ENCODE peak calls at places on chromosomes 13 and 19, in ten cellular contexts. F is GM23248; I is EH; T is right lobe of liver; B is HS-5; D is Caco-2; N is spleen; E is left ventricle myocardium superior; K is substantia nigra; A is stimulated activated CD4-positive, alpha-beta T cell treated with anti-CD3 and anti-CD28 coated beads, Interleukin-15, amount 100 ng/mL, for 1 hour. C is an unnamed sample.

GRCh38 chr19:15869109-15869555 is 28.7 kb downstream of the CYP4F2 start:
- DNase-seq in E (no peak), I (peak; percentile 12), N (no peak), B (no peak), T (peak; percentile 53), K (no peak), D (peak; percentile 54), A (peak; percentile 15), F (peak; percentile 52), C (peak; percentile 16)

GRCh38 chr13:27619711-27620376 is 485 bp downstream of the LNX2 start:
- DNase-seq in D (no peak), I (peak; percentile 51), N (peak; percentile 93), K (no peak), A (peak; percentile 8), F (peak; percentile 76), B (no peak), E (peak; percentile 69), T (no peak), C (peak; percentile 59)

GRCh38 chr19:58356236-58356970 is 3.1 kb upstream of the A1BG start:
- DNase-seq in K (no peak), A (no peak), T (no peak), E (peak; percentile 55), N (no peak), D (no peak), F (peak; percentile 57), B (no peak), I (peak; percentile 46), C (no peak)

GRCh38 chr19:12244370-12244769 is 50.3 kb downstream of the ZNF44 start:
- DNase-seq in B (no peak), A (no peak), T (no peak), F (no peak), N (no peak), K (no peak), D (no peak), I (peak; percentile 1), E (no peak), C (peak; percentile 8)

GRCh38 chr13:113545455-113545930 is 39.1 kb upstream of the TFDP1 start:
- DNase-seq in I (peak; percentile 93), A (no peak), E (peak; percentile 44), K (no peak), F (peak; percentile 56), B (no peak), D (no peak), N (peak; percentile 70), T (no peak), C (no peak)

GRCh38 chr13:112994084-112994780 is 25.2 kb downstream of the MCF2L start:
- DNase-seq in N (no peak), A (no peak), F (no peak), I (no peak), T (no peak), D (no peak), K (no peak), B (no peak), E (no peak), C (no peak)

GRCh38 chr19:54691582-54692293 is 29.0 kb downstream of the LILRB4 start:
- DNase-seq in I (no peak), T (no peak), N (no peak), B (no peak), D (no peak), K (no peak), F (no peak), A (no peak), E (no peak), C (no peak)

GRCh38 chr13:42492372-42492920 is 81.5 kb upstream of the TNFSF11 start:
- DNase-seq in E (no peak), B (no peak), A (no peak), F (no peak), I (no peak), K (no peak), D (no peak), T (no peak), N (no peak), C (no peak)

GRCh38 chr13:74246398-74246975 is 112.3 kb upstream of the KLF12 start:
- DNase-seq in D (no peak), B (no peak), T (no peak), N (no peak), K (no peak), I (peak; percentile 22), E (no peak), F (peak; percentile 61), A (peak; percentile 13), C (no peak)

GRCh38 chr19:44681992-44682790 is 10.9 kb downstream of the CEACAM19 start:
- DNase-seq in T (no peak), I (no peak), E (no peak), K (no peak), B (no peak), F (no peak), A (no peak), D (no peak), N (no peak), C (no peak)

C was measured in NAMALWA.